ENCODE peak calls at places on chromosomes 13 and 19, in seven cellular contexts. F, G, J, L, S, H and U are unnamed samples.

GRCh38 chr19:41500443-41500842 is 57.5 kb downstream of the ERICH4 start:
- DNase-seq in J (no peak), L (no peak), H (no peak), S (no peak), F (no peak), G (no peak), U (no peak)

GRCh38 chr19:2523630-2524311 is 47.8 kb downstream of the GADD45B start:
- DNase-seq in G (no peak), J (peak; percentile 41), L (no peak), H (no peak), S (no peak), F (no peak), U (no peak)

GRCh38 chr13:102236830-102237621 is 164.8 kb downstream of the FGF14 start:
- DNase-seq in F (no peak), S (no peak), J (no peak), L (no peak), H (no peak), G (no peak), U (no peak)

GRCh38 chr19:42250666-42251531 is 4.0 kb downstream of the ERF start:
- DNase-seq in G (no peak), J (peak; percentile 50), H (peak; percentile 80), F (peak; percentile 51), L (no peak), S (no peak), U (peak; percentile 81)

GRCh38 chr19:48398329-48399235 is 5.1 kb downstream of the GRIN2D start:
- DNase-seq in L (peak; percentile 77), S (peak; percentile 79), J (peak; percentile 41), F (peak; percentile 79), H (peak; percentile 76), G (peak; percentile 83), U (peak; percentile 91)

GRCh38 chr19:36060430-36060829 is 5.7 kb downstream of the WDR62 start:
- DNase-seq in J (peak; percentile 63), F (peak; percentile 62), S (peak; percentile 41), G (peak; percentile 31), H (no peak), L (peak; percentile 70), U (no peak)

GRCh38 chr19:48644839-48645651 is 942 bp downstream of the CA11 start:
- DNase-seq in J (peak; percentile 65), H (peak; percentile 93), L (peak; percentile 84), F (peak; percentile 71), G (peak; percentile 73), S (peak; percentile 77), U (peak; percentile 89)

GRCh38 chr19:34475975-34476594 is 5.5 kb upstream of the WTIP start:
- DNase-seq in F (no peak), L (no peak), H (no peak), J (peak; percentile 16), S (no peak), G (no peak), U (no peak)

GRCh38 chr13:68232351-68233130 is 1002.4 kb upstream of the PCDH9 start:
- DNase-seq in H (no peak), L (no peak), S (no peak), G (no peak), F (no peak), J (no peak), U (no peak)

GRCh38 chr13:49319555-49320350 is 72.0 kb downstream of the CDADC1 start:
- DNase-seq in H (no peak), S (no peak), F (no peak), G (no peak), J (peak; percentile 74), L (no peak), U (no peak)

GRCh38 chr13:110677731-110678545 is 28.0 kb downstream of the CARS2 start:
- DNase-seq in L (no peak), J (peak; percentile 37), S (no peak), G (no peak), H (no peak), F (no peak), U (no peak)

DNA sequence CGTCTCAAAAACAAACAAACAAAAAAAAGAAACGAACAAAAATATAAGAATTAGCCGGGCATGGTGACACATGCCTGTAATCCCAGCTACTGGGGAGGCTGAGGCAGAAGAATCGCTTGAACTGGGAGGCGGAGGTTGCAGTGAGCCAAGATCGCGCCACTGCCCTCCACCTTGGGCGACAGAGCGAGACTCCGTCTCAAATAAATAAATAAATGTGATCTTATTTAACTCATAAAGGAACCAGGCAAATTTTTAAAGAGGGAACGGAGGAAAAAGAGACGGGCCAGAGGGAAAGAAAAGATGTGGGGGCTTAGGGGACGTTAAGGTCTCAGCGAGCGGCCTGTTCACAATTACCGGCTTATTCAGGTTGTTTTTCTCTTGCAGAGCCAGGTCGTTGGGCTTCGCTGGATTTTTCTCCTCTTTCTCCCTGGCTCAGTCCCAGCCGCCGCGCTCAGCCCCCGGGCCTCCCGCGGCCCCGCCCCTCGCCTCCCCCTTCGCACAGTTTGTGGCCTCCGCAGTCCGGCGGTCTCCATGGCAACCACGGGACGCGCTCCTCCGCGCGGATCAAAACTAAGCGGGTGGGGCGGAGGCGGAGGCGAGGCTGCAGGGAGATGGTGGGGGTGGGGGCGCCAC is 2.8 kb upstream of the CCDC8 start:
- DNase-seq in G (peak; percentile 87), L (peak; percentile 94), H (peak; percentile 91), F (peak; percentile 93), J (peak; percentile 75), S (no peak), U (peak; percentile 97)
- H3K4me3 ChIP-seq in G (peak overlapping the region; percentile 41), L (peak overlapping the region; percentile 10), H (peak overlapping the region; percentile 27), F (peak overlapping the region; percentile 36), J (peak overlapping the region; percentile 35), S (no peak overlapping the region), U (peak overlapping the region; percentile 43)

GRCh38 chr13:27131202-27131623 is 40.4 kb downstream of the USP12 start:
- DNase-seq in L (no peak), J (peak; percentile 55), S (peak; percentile 70), H (no peak), G (no peak), F (no peak), U (no peak)

GRCh38 chr13:27128825-27129627 is 42.6 kb downstream of the USP12 start:
- DNase-seq in G (no peak), F (no peak), H (no peak), J (no peak), L (no peak), S (no peak), U (no peak)

GRCh38 chr13:27132538-27132937 is 39.1 kb downstream of the USP12 start:
- DNase-seq in G (no peak), F (no peak), S (no peak), H (no peak), J (no peak), L (no peak), U (no peak)

GRCh38 chr13:27131906-27132305 is 39.7 kb downstream of the USP12 start:
- DNase-seq in G (no peak), L (no peak), S (no peak), H (no peak), J (no peak), F (no peak), U (no peak)

DNA sequence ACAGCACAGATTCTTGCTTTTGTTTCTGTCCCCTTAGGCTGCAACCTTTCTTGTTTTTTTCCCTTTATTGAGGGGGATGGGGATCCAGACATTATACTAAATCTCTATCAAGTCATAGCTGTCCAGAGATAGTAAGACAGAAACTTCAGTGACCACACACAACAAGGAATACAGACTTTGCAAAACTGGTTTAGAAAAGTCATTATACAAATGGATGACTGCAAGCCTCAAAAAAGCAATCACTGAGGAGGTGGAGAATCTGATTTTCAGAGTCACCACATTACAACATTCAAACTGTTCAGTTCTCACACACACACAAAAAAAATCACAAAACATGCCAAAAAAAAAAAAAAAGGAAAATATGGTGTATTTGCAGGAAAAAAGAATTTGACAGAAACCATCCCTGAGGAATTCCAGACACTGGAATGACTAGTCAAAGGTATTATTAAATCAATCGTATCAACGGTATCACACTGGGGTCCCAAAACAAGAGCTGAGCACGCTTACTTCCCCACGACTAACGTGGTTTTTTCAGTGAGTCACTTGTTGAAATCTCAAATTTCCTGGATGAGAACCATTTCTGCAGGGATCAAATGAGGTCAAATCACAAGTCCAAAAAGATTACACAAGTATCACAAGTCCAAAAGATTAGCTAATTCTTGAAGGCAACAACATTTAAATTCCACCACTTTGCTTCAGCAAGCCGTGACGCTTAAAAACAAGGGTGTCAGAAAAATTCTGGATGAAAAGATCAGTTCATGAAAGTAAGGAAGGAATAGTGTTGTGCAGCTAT is 41.2 kb downstream of the USP12 start:
- DNase-seq in H (no peak), G (no peak), L (no peak), J (peak; percentile 76), F (no peak), S (no peak), U (no peak)
- H3K4me1 ChIP-seq in H (peaks cover 85% of the 10 kb centered on the region), G (peaks cover 69% of the 10 kb centered on the region), L (peaks cover 7% of the 10 kb centered on the region), J (peaks cover 22% of the 10 kb centered on the region), F (peaks cover 41% of the 10 kb centered on the region), S (peaks cover 1% of the 10 kb centered on the region), U (peaks cover 5% of the 10 kb centered on the region)

GRCh38 chr19:29606420-29606747 is 301 bp downstream of the POP4 start:
- DNase-seq in F (no peak), H (no peak), L (no peak), S (no peak), J (no peak), G (no peak), U (no peak)
- H3K4me3 ChIP-seq in F (peak overlapping the region; percentile 92), H (peak overlapping the region; percentile 87), L (peak overlapping the region; percentile 95), S (peak overlapping the region; percentile 69), J (peak overlapping the region; percentile 79), G (peak overlapping the region; percentile 92), U (peak overlapping the region; percentile 90)

GRCh38 chr13:99977912-99978780 is 3.4 kb upstream of the ZIC2 start:
- DNase-seq in L (peak; percentile 18), S (no peak), F (no peak), G (no peak), H (no peak), J (no peak), U (no peak)
- H3K4me1 ChIP-seq in L (no peaks in the 10 kb centered on the region), S (no peaks in the 10 kb centered on the region), F (peaks cover 20% of the 10 kb centered on the region), G (peaks cover 11% of the 10 kb centered on the region), H (peaks cover 38% of the 10 kb centered on the region), J (no peaks in the 10 kb centered on the region), U (no peaks in the 10 kb centered on the region)

GRCh38 chr13:72383646-72384045 is 343.8 kb downstream of the MZT1 start:
- DNase-seq in L (no peak), S (no peak), J (no peak), G (no peak), H (no peak), F (no peak), U (no peak)
- H3K4me3 ChIP-seq in L (no peak overlapping the region), S (no peak overlapping the region), J (no peak overlapping the region), G (no peak overlapping the region), H (no peak overlapping the region), F (no peak overlapping the region), U (no peak overlapping the region)

GRCh38 chr19:54209058-54209747 is 8.5 kb downstream of the RPS9 start:
- DNase-seq in G (no peak), L (no peak), S (peak; percentile 17), F (no peak), J (no peak), H (no peak), U (peak; percentile 83)

GRCh38 chr19:54209748-54210494 is 9.3 kb downstream of the RPS9 start:
- DNase-seq in J (peak; percentile 98), L (peak; percentile 52), H (peak; percentile 96), F (peak; percentile 88), G (peak; percentile 90), S (peak; percentile 96), U (peak; percentile 95)

GRCh38 chr19:54207908-54208783 is 7.5 kb downstream of the RPS9 start:
- DNase-seq in S (peak; percentile 32), J (peak; percentile 78), F (peak; percentile 69), G (no peak), L (no peak), H (peak; percentile 89), U (peak; percentile 79)

GRCh38 chr19:54208784-54209057 is 8.1 kb downstream of the RPS9 start:
- DNase-seq in J (no peak), S (no peak), G (no peak), L (no peak), H (no peak), F (no peak), U (no peak)

GRCh38 chr19:54211214-54211613 is 10.6 kb downstream of the RPS9 start:
- DNase-seq in G (no peak), F (no peak), S (no peak), H (no peak), J (no peak), L (no peak), U (no peak)
- H3K4me1 ChIP-seq in G (peaks cover 35% of the 10 kb centered on the region), F (peaks cover 40% of the 10 kb centered on the region), S (peaks cover 11% of the 10 kb centered on the region), H (peaks cover 41% of the 10 kb centered on the region), J (peaks cover 30% of the 10 kb centered on the region), L (peaks cover 39% of the 10 kb centered on the region), U (peaks cover 25% of the 10 kb centered on the region)